ENCODE peak calls at places on chromosomes 13 and 19, in eight cellular contexts. O, J, Q, F, H, X, A and M are unnamed samples.

GRCh38 chr19:38691938-38692457 is 44.5 kb downstream of the ACTN4 start:
- DNase-seq in O (no peak), J (no peak), Q (peak), F (peak), H (peak), X (no peak), A (peak), M (peak)

GRCh38 chr13:45133396-45134118 is 13.2 kb downstream of the GTF2F2 start:
- DNase-seq in O (no peak), J (no peak), Q (no peak), F (no peak), H (no peak), X (no peak), A (no peak), M (peak)

GRCh38 chr19:57708641-57709354 is at the start of gene ZNF154:
- DNase-seq in O (peak), J (no peak), Q (peak), F (no peak), H (peak), X (no peak), A (peak), M (peak)

GRCh38 chr19:5837768-5838364 is 1.6 kb downstream of the FUT6 start:
- DNase-seq in O (no peak), J (no peak), Q (no peak), F (no peak), H (no peak), X (no peak), A (no peak), M (no peak)

GRCh38 chr19:33879818-33880575 is 83.3 kb downstream of the KCTD15 start:
- DNase-seq in O (no peak), J (no peak), Q (peak), F (no peak), H (no peak), X (no peak), A (no peak), M (no peak)

GRCh38 chr19:42290523-42291436 is 11.2 kb upstream of the PRR19 start:
- DNase-seq in O (no peak), J (peak), Q (no peak), F (no peak), H (no peak), X (no peak), A (no peak), M (no peak)

GRCh38 chr19:34306213-34306661 is 51.9 kb downstream of the GARRE1 start:
- DNase-seq in O (no peak), J (no peak), Q (no peak), F (no peak), H (no peak), X (no peak), A (peak), M (no peak)

GRCh38 chr13:30088312-30088855 is 219.0 kb downstream of the KATNAL1 start:
- DNase-seq in O (no peak), J (no peak), Q (no peak), F (no peak), H (no peak), X (no peak), A (no peak), M (no peak)

GRCh38 chr19:19385900-19386339 is 19.6 kb upstream of the GATAD2A start:
- DNase-seq in O (peak), J (no peak), Q (peak), F (no peak), H (no peak), X (no peak), A (no peak), M (no peak)

GRCh38 chr13:37074703-37075102 is 15.2 kb upstream of the SUPT20H start:
- DNase-seq in O (no peak), J (no peak), Q (peak), F (no peak), H (no peak), X (no peak), A (no peak), M (peak)

GRCh38 chr19:3293560-3293959 is 69.1 kb downstream of the CELF5 start:
- DNase-seq in O (no peak), J (no peak), Q (no peak), F (no peak), H (no peak), X (no peak), A (no peak), M (no peak)

GRCh38 chr13:102897371-102898138 is 51.7 kb downstream of the ERCC5 start:
- DNase-seq in O (no peak), J (no peak), Q (no peak), F (no peak), H (no peak), X (no peak), A (peak), M (no peak)

GRCh38 chr19:1161716-1162115 is 12.4 kb downstream of the SBNO2 start:
- DNase-seq in O (no peak), J (peak), Q (peak), F (no peak), H (no peak), X (no peak), A (peak), M (peak)

GRCh38 chr13:78326608-78327007 is 276.7 kb downstream of the POU4F1 start:
- DNase-seq in O (no peak), J (no peak), Q (no peak), F (no peak), H (no peak), X (no peak), A (no peak), M (peak)

GRCh38 chr13:29676535-29676934 is 81.0 kb upstream of the SLC7A1 start:
- DNase-seq in O (no peak), J (no peak), Q (no peak), F (no peak), H (peak), X (no peak), A (no peak), M (peak)

GRCh38 chr13:30307194-30307965 is at the start of gene KATNAL1:
- DNase-seq in O (peak), J (peak), Q (peak), F (peak), H (peak), X (peak), A (peak), M (peak)

GRCh38 chr19:3459322-3459881 is 20.9 kb downstream of the SMIM24 start:
- DNase-seq in O (no peak), J (peak), Q (peak), F (peak), H (peak), X (peak), A (peak), M (peak)

GRCh38 chr13:51764184-51765141 is 39.5 kb downstream of the DHRS12 start:
- DNase-seq in O (peak), J (peak), Q (peak), F (peak), H (peak), X (peak), A (peak), M (peak)

GRCh38 chr19:5271145-5271544 is 69.5 kb downstream of the PTPRS start:
- DNase-seq in O (no peak), J (peak), Q (peak), F (no peak), H (no peak), X (no peak), A (no peak), M (peak)

GRCh38 chr19:44552324-44552723 is 22.8 kb upstream of the CEACAM20 start:
- DNase-seq in O (no peak), J (peak), Q (peak), F (no peak), H (no peak), X (no peak), A (no peak), M (peak)

GRCh38 chr19:18304496-18305312 is 18.2 kb downstream of the LSM4 start:
- DNase-seq in O (peak), J (no peak), Q (peak), F (peak), H (peak), X (peak), A (peak), M (peak)

GRCh38 chr19:1952635-1953034 is 11.7 kb downstream of the CSNK1G2 start:
- DNase-seq in O (no peak), J (no peak), Q (no peak), F (no peak), H (no peak), X (no peak), A (no peak), M (no peak)

GRCh38 chr19:35715981-35716734 is 1.6 kb upstream of the KMT2B start:
- DNase-seq in O (no peak), J (peak), Q (peak), F (peak), H (peak), X (no peak), A (no peak), M (peak)

GRCh38 chr19:13063461-13064091 is 39.1 kb downstream of the LYL1 start:
- DNase-seq in O (no peak), J (no peak), Q (no peak), F (peak), H (no peak), X (no peak), A (peak), M (no peak)

GRCh38 chr13:50415428-50415827 is 400.2 kb downstream of the KCNRG start:
- DNase-seq in O (no peak), J (no peak), Q (no peak), F (no peak), H (no peak), X (no peak), A (no peak), M (no peak)

GRCh38 chr19:39428309-39429112 is 7.2 kb downstream of the RPS16 start:
- DNase-seq in O (no peak), J (peak), Q (peak), F (no peak), H (peak), X (peak), A (no peak), M (peak)

GRCh38 chr13:94254737-94255136 is 224.7 kb downstream of the DCT start:
- DNase-seq in O (no peak), J (no peak), Q (no peak), F (no peak), H (no peak), X (no peak), A (no peak), M (no peak)

GRCh38 chr13:25784119-25784518 is 267.7 kb downstream of the SHISA2 start:
- DNase-seq in O (no peak), J (no peak), Q (no peak), F (no peak), H (no peak), X (no peak), A (no peak), M (no peak)

GRCh38 chr19:13554506-13555235 is 48.4 kb upstream of the CACNA1A start:
- DNase-seq in O (no peak), J (no peak), Q (no peak), F (no peak), H (no peak), X (no peak), A (no peak), M (no peak)

GRCh38 chr13:50707533-50708096 is 135.9 kb downstream of the DLEU7 start:
- DNase-seq in O (no peak), J (no peak), Q (no peak), F (no peak), H (no peak), X (no peak), A (no peak), M (no peak)

GRCh38 chr13:79128158-79128557 is 277.9 kb downstream of the RBM26 start:
- DNase-seq in O (no peak), J (no peak), Q (peak), F (no peak), H (no peak), X (no peak), A (no peak), M (peak)

DNA sequence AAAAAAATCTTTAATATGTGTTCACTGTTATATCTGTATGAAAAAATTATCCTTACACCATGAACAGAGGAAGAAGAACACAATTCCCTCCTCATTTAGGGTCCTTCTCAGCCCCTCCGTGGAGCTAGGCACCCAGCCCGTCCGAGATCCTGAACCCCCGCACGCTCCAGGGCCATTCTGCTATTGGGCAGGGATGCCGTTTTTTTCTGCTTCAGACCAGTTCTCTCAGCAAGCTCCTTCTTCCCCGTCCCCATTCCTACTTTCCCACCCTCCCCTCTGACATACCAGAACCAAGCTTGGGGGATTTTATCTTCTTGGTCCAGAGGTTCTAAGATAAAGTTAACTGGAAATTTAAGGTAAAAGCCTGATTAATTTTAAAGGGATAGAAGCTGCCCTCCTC is 36.2 kb downstream of the ATP12A start:
- DNase-seq in O (no peak), J (no peak), Q (no peak), F (no peak), H (no peak), X (no peak), A (no peak), M (no peak)
- TF ChIP-seq CTCF in O (no peak), J (no peak), Q (no peak), F (no peak), H (no peak), X (no peak), A (no peak), M (no peak)

DNA sequence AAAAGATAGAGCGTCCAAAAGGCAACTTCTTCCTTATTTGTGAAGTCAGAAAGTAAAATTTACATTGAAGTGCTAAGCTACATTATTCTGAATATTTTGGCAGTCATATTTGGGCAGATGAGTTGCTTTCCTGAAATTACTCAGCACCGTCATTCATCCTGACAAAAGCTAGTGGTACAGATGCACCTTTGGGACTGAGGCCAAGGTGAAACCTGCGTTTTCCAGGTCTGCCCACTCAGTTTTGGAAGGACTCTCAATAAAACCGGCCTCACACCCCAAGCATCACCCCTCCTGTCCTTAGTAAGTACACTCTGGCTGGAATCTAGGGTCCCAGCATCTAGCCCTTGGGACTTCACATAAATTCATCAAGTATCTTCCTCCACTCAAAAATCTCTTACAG is 187.5 kb downstream of the TM9SF2 start:
- DNase-seq in O (no peak), J (no peak), Q (no peak), F (no peak), H (no peak), X (no peak), A (no peak), M (no peak)
- H3K4me3 ChIP-seq in O (no peak), J (no peak), Q (no peak), F (no peak), H (no peak), X (no peak), A (no peak), M (no peak)

GRCh38 chr19:7867092-7867844 is 6.9 kb downstream of the PRR36 start:
- DNase-seq in O (no peak), J (no peak), Q (no peak), F (no peak), H (no peak), X (no peak), A (no peak), M (no peak)

GRCh38 chr19:7869453-7869909 is 4.7 kb downstream of the PRR36 start:
- DNase-seq in O (no peak), J (no peak), Q (peak), F (no peak), H (no peak), X (no peak), A (peak), M (peak)

GRCh38 chr19:7868326-7868670 is 5.9 kb downstream of the PRR36 start:
- DNase-seq in O (no peak), J (no peak), Q (no peak), F (no peak), H (no peak), X (no peak), A (no peak), M (no peak)

GRCh38 chr19:7869910-7870511 is 4.2 kb downstream of the PRR36 start:
- DNase-seq in O (no peak), J (no peak), Q (peak), F (no peak), H (no peak), X (no peak), A (peak), M (peak)

DNA sequence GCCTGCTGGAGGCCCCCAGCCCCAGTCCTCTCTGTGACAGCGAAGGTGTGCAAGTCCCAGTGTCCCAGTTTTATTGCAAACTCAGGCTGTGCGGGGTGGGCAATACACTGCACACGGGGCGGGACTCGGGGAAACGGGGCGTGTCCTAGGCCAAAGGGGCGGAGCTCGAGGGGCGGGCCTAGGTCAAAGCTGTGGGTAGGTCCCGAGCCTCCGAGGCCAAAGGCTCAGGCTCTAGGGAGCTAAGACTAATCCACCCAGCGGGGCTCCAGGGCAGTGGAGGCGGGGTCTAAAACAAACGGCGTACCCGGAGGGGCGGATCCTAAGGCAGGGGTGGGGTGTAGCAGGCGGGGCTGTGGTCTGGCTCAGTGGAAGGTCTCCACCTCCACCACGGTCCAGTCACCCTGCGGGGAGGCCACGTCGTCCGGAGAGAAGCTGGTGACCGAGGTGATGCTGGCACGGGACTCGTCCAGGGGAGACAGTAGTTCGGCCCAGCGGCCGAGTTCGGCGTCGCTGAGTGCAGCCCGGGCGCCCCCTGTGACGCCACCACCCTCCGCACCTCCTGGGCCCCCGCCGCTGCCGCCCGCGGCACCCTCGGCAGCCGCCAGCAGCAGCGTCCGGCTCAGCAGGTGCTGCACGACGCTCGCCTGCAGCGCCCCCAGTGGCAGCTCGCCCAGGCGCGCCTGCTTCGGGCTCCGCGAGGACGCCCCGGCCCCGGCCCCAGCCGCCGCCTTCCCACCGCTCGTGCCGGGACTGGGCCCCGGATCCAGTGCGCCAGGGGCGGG is 5.3 kb downstream of the PRR36 start:
- DNase-seq in O (no peak), J (peak), Q (peak), F (peak), H (peak), X (no peak), A (peak), M (peak)
- TF ChIP-seq CTCF in O (peak), J (peak), Q (peak), F (peak), H (peak), X (peak), A (peak), M (peak)

GRCh38 chr19:40775632-40776022 is 306 bp downstream of the MIA start:
- DNase-seq in O (no peak), J (no peak), Q (no peak), F (no peak), H (no peak), X (no peak), A (no peak), M (no peak)
- H3K4me3 ChIP-seq in O (no peak), J (no peak), Q (no peak), F (no peak), H (no peak), X (peak), A (no peak), M (no peak)

DNA sequence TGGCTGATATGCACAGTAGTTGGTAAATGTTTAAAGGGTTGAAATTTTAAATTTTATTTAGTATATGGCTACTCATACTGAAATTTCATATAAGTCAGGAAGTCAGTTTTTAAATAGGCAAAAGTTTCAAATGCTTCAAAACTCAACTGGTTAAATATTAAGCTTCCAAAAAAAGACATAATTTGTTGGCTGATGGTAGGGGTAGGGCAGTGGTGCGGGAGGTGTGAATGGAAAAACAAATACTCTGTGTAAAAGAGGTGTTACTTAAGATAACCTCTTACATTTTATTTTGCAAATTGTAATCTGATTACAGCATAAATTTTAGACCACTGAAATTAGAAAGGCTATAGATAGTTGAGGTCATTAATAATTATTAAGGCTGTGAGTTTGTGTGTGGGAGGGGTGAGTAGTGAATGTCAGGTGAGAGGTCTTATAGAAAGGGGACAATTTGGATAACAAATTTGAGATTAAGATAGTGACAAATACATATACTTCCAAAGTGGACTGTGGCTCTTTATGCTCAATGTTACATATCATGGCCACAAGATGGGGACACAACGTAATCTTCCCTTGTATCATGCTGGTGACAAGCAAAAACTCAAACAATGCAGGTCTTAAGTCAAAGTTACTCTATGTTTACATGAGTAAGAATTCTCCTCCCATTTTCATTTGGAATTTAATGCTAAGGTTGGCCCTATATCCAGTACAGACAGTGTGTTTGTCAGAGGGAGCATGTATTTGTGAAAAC is 36.6 kb upstream of the OXGR1 start:
- DNase-seq in O (no peak), J (peak), Q (peak), F (no peak), H (peak), X (no peak), A (no peak), M (peak)
- TF ChIP-seq CTCF in O (no peak), J (peak), Q (peak), F (peak), H (peak), X (no peak), A (no peak), M (peak)

DNA sequence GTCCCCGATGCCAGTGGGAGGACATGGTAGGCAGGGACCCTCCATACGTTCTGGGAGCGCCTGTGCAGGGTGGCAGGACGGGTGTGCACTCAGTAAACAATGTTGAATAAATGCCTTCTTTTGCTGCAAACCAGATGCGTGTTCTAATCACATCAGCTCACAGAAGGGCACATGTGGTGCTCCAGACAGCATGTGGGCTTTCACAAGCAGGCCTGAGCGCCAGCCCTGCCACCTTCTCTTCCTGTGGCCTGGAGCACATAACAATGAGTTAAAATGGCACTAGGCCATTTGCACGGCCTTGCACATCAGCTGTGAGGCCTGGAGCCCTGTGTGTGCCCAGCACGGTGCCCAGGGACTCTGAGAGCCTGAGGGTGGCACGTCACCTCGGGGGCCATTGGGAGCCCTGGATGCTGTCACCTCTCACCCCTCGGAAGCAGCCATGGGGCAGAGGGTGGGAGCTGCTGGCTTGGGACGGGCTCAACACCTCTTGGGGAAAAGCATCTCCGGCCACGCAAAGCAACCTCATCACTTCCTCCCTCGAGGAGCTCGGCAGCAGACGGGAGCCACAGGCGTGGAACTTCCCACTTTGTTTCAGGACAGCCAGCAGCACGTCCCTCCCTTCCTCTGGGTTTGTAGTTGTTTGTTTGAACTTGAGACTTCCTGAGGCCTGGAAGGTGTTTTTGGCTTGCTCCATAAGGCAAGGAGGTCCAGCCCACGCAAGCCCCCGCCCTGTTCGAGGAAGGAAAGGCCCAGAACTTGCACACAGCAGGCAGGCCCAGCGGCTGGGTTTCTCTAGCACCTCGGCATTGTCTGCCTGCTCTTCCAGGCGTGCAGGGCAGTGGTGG is 9.8 kb downstream of the MCF2L start:
- DNase-seq in O (no peak), J (no peak), Q (no peak), F (no peak), H (no peak), X (no peak), A (no peak), M (no peak)
- H3K4me3 ChIP-seq in O (no peak), J (no peak), Q (no peak), F (peak), H (no peak), X (no peak), A (peak), M (no peak)

GRCh38 chr19:50460161-50460765 is 16.0 kb upstream of the EMC10 start:
- DNase-seq in O (no peak), J (peak), Q (peak), F (no peak), H (peak), X (no peak), A (no peak), M (peak)
- TF ChIP-seq CTCF in O (no peak), J (no peak), Q (peak), F (no peak), H (no peak), X (no peak), A (no peak), M (no peak)